ENCODE peak calls at places on chromosome 7, in eight cellular contexts. One of them, this sample, is unnamed.

GRCh38 chr7:43636093-43636492 is 53.2 kb downstream of the STK17A start:
- DNase-seq in stomach: no peak
- DNase-seq in heart left ventricle: no peak
- DNase-seq in hepatocyte: no peak
- DNase-seq in PC-9: no peak
- DNase-seq in HCT116: no peak
- DNase-seq in A673: no peak
- DNase-seq in fibroblast of lung: peak; percentile 32
- DNase-seq in this sample: no peak

GRCh38 chr7:50285259-50285658 is 19.3 kb upstream of the IKZF1 start:
- DNase-seq in stomach: no peak
- DNase-seq in heart left ventricle: no peak
- DNase-seq in hepatocyte: no peak
- DNase-seq in PC-9: no peak
- DNase-seq in HCT116: no peak
- DNase-seq in A673: no peak
- DNase-seq in fibroblast of lung: no peak
- DNase-seq in this sample: no peak

GRCh38 chr7:29300649-29301048 is 106.1 kb downstream of the CHN2 start:
- DNase-seq in stomach: no peak
- DNase-seq in heart left ventricle: no peak
- DNase-seq in hepatocyte: no peak
- DNase-seq in PC-9: peak; percentile 52
- DNase-seq in HCT116: no peak
- DNase-seq in A673: no peak
- DNase-seq in fibroblast of lung: no peak
- DNase-seq in this sample: no peak

GRCh38 chr7:332646-333398 is 42.9 kb downstream of the FOXL3 start:
- DNase-seq in stomach: peak; percentile 92
- DNase-seq in heart left ventricle: peak; percentile 81
- DNase-seq in hepatocyte: peak; percentile 92
- DNase-seq in PC-9: no peak
- DNase-seq in HCT116: peak; percentile 51
- DNase-seq in A673: peak; percentile 83
- DNase-seq in fibroblast of lung: peak; percentile 51
- DNase-seq in this sample: peak; percentile 93

GRCh38 chr7:145036592-145037386 is 200.9 kb upstream of the TPK1 start:
- DNase-seq in stomach: no peak
- DNase-seq in heart left ventricle: no peak
- DNase-seq in hepatocyte: peak; percentile 77
- DNase-seq in PC-9: peak; percentile 43
- DNase-seq in HCT116: peak; percentile 44
- DNase-seq in A673: peak; percentile 63
- DNase-seq in fibroblast of lung: peak; percentile 67
- DNase-seq in this sample: peak; percentile 79

GRCh38 chr7:151783958-151784575 is 92.8 kb downstream of the PRKAG2 start:
- DNase-seq in stomach: no peak
- DNase-seq in heart left ventricle: no peak
- DNase-seq in hepatocyte: no peak
- DNase-seq in PC-9: no peak
- DNase-seq in HCT116: no peak
- DNase-seq in A673: no peak
- DNase-seq in fibroblast of lung: no peak
- DNase-seq in this sample: no peak

GRCh38 chr7:27031289-27032172 is 64.3 kb downstream of the HOXA1 start:
- DNase-seq in stomach: no peak
- DNase-seq in heart left ventricle: no peak
- DNase-seq in hepatocyte: no peak
- DNase-seq in PC-9: peak; percentile 88
- DNase-seq in HCT116: no peak
- DNase-seq in A673: no peak
- DNase-seq in fibroblast of lung: peak; percentile 76
- DNase-seq in this sample: no peak

GRCh38 chr7:43516581-43517342 is 66.1 kb upstream of the STK17A start:
- DNase-seq in stomach: no peak
- DNase-seq in heart left ventricle: no peak
- DNase-seq in hepatocyte: no peak
- DNase-seq in PC-9: no peak
- DNase-seq in HCT116: no peak
- DNase-seq in A673: no peak
- DNase-seq in fibroblast of lung: peak; percentile 9
- DNase-seq in this sample: no peak

GRCh38 chr7:36091571-36092176 is 61.4 kb upstream of the EEPD1 start:
- DNase-seq in stomach: no peak
- DNase-seq in heart left ventricle: no peak
- DNase-seq in hepatocyte: no peak
- DNase-seq in PC-9: no peak
- DNase-seq in HCT116: no peak
- DNase-seq in A673: no peak
- DNase-seq in fibroblast of lung: no peak
- DNase-seq in this sample: no peak

GRCh38 chr7:77306231-77307067 is 106.8 kb upstream of the FGL2 start:
- DNase-seq in stomach: no peak
- DNase-seq in heart left ventricle: no peak
- DNase-seq in hepatocyte: no peak
- DNase-seq in PC-9: no peak
- DNase-seq in HCT116: no peak
- DNase-seq in A673: no peak
- DNase-seq in fibroblast of lung: no peak
- DNase-seq in this sample: no peak

GRCh38 chr7:142104550-142105527 is 6.7 kb upstream of the MGAM2 start:
- DNase-seq in stomach: peak; percentile 37
- DNase-seq in heart left ventricle: no peak
- DNase-seq in hepatocyte: peak; percentile 45
- DNase-seq in PC-9: peak; percentile 99
- DNase-seq in HCT116: peak; percentile 27
- DNase-seq in A673: no peak
- DNase-seq in fibroblast of lung: no peak
- DNase-seq in this sample: no peak

GRCh38 chr7:129224251-129225205 is at the start of gene AHCYL2:
- DNase-seq in stomach: peak; percentile 98
- DNase-seq in heart left ventricle: peak; percentile 99
- DNase-seq in hepatocyte: peak; percentile 99
- DNase-seq in PC-9: peak; percentile 95
- DNase-seq in HCT116: peak; percentile 95
- DNase-seq in A673: peak; percentile 99
- DNase-seq in fibroblast of lung: peak; percentile 97
- DNase-seq in this sample: peak; percentile 98

GRCh38 chr7:99928994-99929729 is at the start of gene GJC3:
- DNase-seq in stomach: peak; percentile 48
- DNase-seq in heart left ventricle: peak; percentile 74
- DNase-seq in hepatocyte: peak; percentile 75
- DNase-seq in PC-9: peak; percentile 58
- DNase-seq in HCT116: peak; percentile 49
- DNase-seq in A673: peak; percentile 59
- DNase-seq in fibroblast of lung: peak; percentile 45
- DNase-seq in this sample: peak; percentile 84

GRCh38 chr7:92293887-92294616 is 48.3 kb downstream of the ANKIB1 start:
- DNase-seq in stomach: no peak
- DNase-seq in heart left ventricle: no peak
- DNase-seq in hepatocyte: no peak
- DNase-seq in PC-9: no peak
- DNase-seq in HCT116: no peak
- DNase-seq in A673: no peak
- DNase-seq in fibroblast of lung: peak; percentile 37
- DNase-seq in this sample: no peak

GRCh38 chr7:16918288-16918895 is 36.6 kb upstream of the AGR3 start:
- DNase-seq in stomach: peak; percentile 32
- DNase-seq in heart left ventricle: no peak
- DNase-seq in hepatocyte: peak; percentile 65
- DNase-seq in PC-9: peak; percentile 45
- DNase-seq in HCT116: peak; percentile 33
- DNase-seq in A673: peak; percentile 78
- DNase-seq in fibroblast of lung: peak; percentile 69
- DNase-seq in this sample: peak; percentile 66

GRCh38 chr7:132518102-132518838 is 58.0 kb downstream of the PLXNA4 start:
- DNase-seq in stomach: no peak
- DNase-seq in heart left ventricle: no peak
- DNase-seq in hepatocyte: no peak
- DNase-seq in PC-9: no peak
- DNase-seq in HCT116: peak; percentile 29
- DNase-seq in A673: peak; percentile 26
- DNase-seq in fibroblast of lung: no peak
- DNase-seq in this sample: peak; percentile 83

GRCh38 chr7:42283553-42283952 is 46.5 kb upstream of the GLI3 start:
- DNase-seq in stomach: no peak
- DNase-seq in heart left ventricle: no peak
- DNase-seq in hepatocyte: no peak
- DNase-seq in PC-9: no peak
- DNase-seq in HCT116: no peak
- DNase-seq in A673: no peak
- DNase-seq in fibroblast of lung: peak; percentile 65
- DNase-seq in this sample: no peak

GRCh38 chr7:156327916-156328315 is 312.7 kb upstream of the RNF32 start:
- DNase-seq in stomach: no peak
- DNase-seq in heart left ventricle: no peak
- DNase-seq in hepatocyte: no peak
- DNase-seq in PC-9: no peak
- DNase-seq in HCT116: no peak
- DNase-seq in A673: no peak
- DNase-seq in fibroblast of lung: no peak
- DNase-seq in this sample: no peak

DNA sequence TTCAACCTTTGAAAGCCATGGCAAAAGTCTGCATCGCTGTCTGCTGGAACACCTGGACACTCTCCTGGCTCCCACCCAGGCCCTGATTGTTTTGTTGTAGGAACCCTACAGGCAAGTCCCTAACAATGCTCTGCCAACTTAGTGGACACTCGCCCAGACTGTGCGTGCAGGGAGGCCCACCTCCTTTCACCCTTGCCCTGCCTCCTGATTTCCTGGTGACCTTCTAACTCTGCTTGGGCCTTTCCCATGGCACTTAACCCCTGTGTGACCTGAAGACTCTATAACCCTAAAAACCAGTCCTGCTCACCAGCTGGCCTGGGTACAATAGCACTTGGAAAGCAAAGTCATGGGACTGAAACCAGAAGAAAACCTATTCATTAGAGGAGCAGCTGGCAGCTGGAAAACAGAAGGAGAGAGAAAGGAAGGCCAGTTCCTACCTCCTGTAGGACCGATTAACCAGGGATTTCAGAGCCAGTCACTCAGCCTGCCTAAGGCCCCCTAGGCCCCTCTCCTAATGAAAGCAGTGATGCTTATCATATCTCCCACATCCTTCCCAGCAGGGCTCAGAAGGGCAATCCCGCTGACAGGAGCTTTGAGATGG is 82.7 kb upstream of the KMT2E start:
- DNase-seq in stomach: peak; percentile 90
- DNase-seq in heart left ventricle: no peak
- DNase-seq in hepatocyte: no peak
- DNase-seq in PC-9: no peak
- DNase-seq in HCT116: no peak
- DNase-seq in A673: peak; percentile 49
- DNase-seq in fibroblast of lung: no peak
- DNase-seq in this sample: peak; percentile 9
- H3K4me1 ChIP-seq in stomach: no peaks in the 10 kb centered on the region
- H3K4me1 ChIP-seq in heart left ventricle: no peaks in the 10 kb centered on the region
- H3K4me1 ChIP-seq in hepatocyte: peaks cover 10% of the 10 kb centered on the region
- H3K4me1 ChIP-seq in PC-9: no peaks in the 10 kb centered on the region
- H3K4me1 ChIP-seq in HCT116: no peaks in the 10 kb centered on the region
- H3K4me1 ChIP-seq in A673: peaks cover 10% of the 10 kb centered on the region
- H3K4me1 ChIP-seq in fibroblast of lung: no peaks in the 10 kb centered on the region
- H3K4me1 ChIP-seq in this sample: peaks cover 12% of the 10 kb centered on the region

DNA sequence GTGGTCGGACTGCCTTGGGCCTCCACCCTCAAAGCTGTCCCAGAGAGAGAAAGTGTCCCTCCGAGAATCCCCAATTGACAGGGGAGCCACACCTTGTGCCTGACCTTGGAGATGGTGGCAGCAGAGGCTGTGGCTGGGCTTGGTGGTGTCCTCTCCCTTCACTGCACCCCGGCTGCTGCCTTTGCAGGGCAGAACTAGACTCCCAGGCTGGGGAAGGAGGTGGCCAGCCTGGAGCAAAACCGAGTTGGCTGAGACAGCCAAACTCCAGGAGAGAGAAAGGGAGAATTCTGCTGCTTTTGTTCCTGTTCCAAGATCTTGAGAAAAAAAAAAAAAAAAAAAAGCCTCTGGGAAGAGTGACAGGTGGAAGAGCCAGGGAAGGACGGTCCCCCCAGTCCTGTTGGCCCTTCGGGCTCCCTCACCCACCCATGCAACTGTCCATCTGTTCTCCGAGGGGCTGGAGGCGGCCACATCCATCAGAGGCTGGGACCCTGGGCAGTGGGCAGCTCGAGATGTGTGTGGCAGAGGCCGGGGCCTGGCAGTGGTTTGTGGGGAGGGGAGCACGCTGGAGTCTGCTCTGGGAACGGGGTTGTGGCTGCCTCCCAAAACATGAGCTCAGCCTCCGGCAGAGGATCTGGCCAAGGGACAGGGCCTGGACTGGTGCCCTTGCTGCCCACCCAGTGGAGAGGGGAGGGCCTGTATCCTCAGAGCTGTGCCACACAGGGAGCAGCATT is 35.5 kb downstream of the CLIP2 start:
- DNase-seq in stomach: no peak
- DNase-seq in heart left ventricle: no peak
- DNase-seq in hepatocyte: no peak
- DNase-seq in PC-9: no peak
- DNase-seq in HCT116: no peak
- DNase-seq in A673: no peak
- DNase-seq in fibroblast of lung: no peak
- DNase-seq in this sample: no peak
- H3K36me3 ChIP-seq in stomach: no peaks in the 10 kb centered on the region
- H3K36me3 ChIP-seq in heart left ventricle: no peaks in the 10 kb centered on the region
- H3K36me3 ChIP-seq in hepatocyte: no peaks in the 10 kb centered on the region
- H3K36me3 ChIP-seq in PC-9: no peaks in the 10 kb centered on the region
- H3K36me3 ChIP-seq in HCT116: no peaks in the 10 kb centered on the region
- H3K36me3 ChIP-seq in A673: no peaks in the 10 kb centered on the region
- H3K36me3 ChIP-seq in fibroblast of lung: peaks cover 9% of the 10 kb centered on the region
- H3K36me3 ChIP-seq in this sample: no peaks in the 10 kb centered on the region

GRCh38 chr7:136884492-136884891 is 16.0 kb downstream of the CHRM2 start:
- DNase-seq in stomach: no peak
- DNase-seq in heart left ventricle: peak; percentile 19
- DNase-seq in hepatocyte: no peak
- DNase-seq in PC-9: no peak
- DNase-seq in HCT116: no peak
- DNase-seq in A673: no peak
- DNase-seq in fibroblast of lung: no peak
- DNase-seq in this sample: no peak
- H3K4me1 ChIP-seq in stomach: no peaks in the 10 kb centered on the region
- H3K4me1 ChIP-seq in heart left ventricle: peaks cover 4% of the 10 kb centered on the region
- H3K4me1 ChIP-seq in hepatocyte: no peaks in the 10 kb centered on the region
- H3K4me1 ChIP-seq in PC-9: no peaks in the 10 kb centered on the region
- H3K4me1 ChIP-seq in HCT116: no peaks in the 10 kb centered on the region
- H3K4me1 ChIP-seq in A673: no peaks in the 10 kb centered on the region
- H3K4me1 ChIP-seq in fibroblast of lung: no peaks in the 10 kb centered on the region
- H3K4me1 ChIP-seq in this sample: peaks cover 16% of the 10 kb centered on the region

DNA sequence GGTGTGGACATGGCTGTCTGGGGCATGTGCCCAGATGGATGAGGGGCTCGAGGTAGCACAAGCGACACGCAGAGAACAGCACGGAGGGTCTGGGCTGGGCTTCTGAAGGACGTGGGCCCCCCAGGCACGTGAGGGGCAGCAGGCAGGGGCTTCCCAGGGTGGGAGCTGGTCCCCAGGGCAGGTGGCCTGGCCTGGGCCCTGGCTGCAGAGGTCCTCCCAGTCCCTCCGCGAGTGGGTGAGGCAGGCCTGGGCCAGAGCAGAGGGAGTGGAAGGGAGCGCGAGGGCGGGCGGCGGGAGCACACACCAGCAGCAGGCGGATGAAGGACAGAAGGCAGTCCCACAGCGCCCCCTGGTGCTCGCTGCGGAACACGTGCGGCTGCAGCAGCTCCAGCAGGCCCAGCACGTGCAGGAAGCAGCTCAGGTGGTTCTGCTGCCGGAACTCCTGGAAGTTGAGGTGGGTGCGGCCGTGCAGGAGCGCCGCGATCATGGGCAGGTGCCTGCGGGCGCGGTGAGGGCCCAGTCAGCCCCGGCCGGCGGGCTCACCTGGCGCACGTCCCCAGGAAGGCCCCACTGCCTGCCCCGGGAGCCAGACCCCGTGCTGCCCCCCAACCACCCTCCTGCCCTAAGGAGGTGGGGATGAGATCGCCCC is 14.7 kb upstream of the MICALL2 start:
- DNase-seq in stomach: peak; percentile 94
- DNase-seq in heart left ventricle: peak; percentile 88
- DNase-seq in hepatocyte: peak; percentile 95
- DNase-seq in PC-9: peak; percentile 73
- DNase-seq in HCT116: peak; percentile 72
- DNase-seq in A673: peak; percentile 87
- DNase-seq in fibroblast of lung: peak; percentile 83
- DNase-seq in this sample: peak; percentile 93
- H3K36me3 ChIP-seq in stomach: peaks cover 66% of the 10 kb centered on the region
- H3K36me3 ChIP-seq in heart left ventricle: peaks cover 21% of the 10 kb centered on the region
- H3K36me3 ChIP-seq in hepatocyte: no peaks in the 10 kb centered on the region
- H3K36me3 ChIP-seq in PC-9: peaks cover 6% of the 10 kb centered on the region
- H3K36me3 ChIP-seq in HCT116: peaks cover 2% of the 10 kb centered on the region
- H3K36me3 ChIP-seq in A673: peaks cover 19% of the 10 kb centered on the region
- H3K36me3 ChIP-seq in fibroblast of lung: peaks cover 28% of the 10 kb centered on the region
- H3K36me3 ChIP-seq in this sample: no peaks in the 10 kb centered on the region